ENCODE peak calls at places on chromosome 3, in four cellular contexts. One of them, this sample, is unnamed.

GRCh38 chr3:125123906-125124305 is 68.1 kb upstream of the HEG1 start:
- DNase-seq in GM10248: no peak
- DNase-seq in heart right ventricle: no peak
- DNase-seq in Kasumi-1: no peak
- DNase-seq in this sample: no peak

GRCh38 chr3:115245437-115245836 is 98.3 kb upstream of the ZBTB20 start:
- DNase-seq in heart right ventricle: no peak
- DNase-seq in GM10248: no peak
- DNase-seq in Kasumi-1: no peak
- DNase-seq in this sample: no peak

GRCh38 chr3:106611841-106612240 is 743.0 kb upstream of the CBLB start:
- DNase-seq in Kasumi-1: no peak
- DNase-seq in heart right ventricle: no peak
- DNase-seq in GM10248: no peak
- DNase-seq in this sample: no peak

GRCh38 chr3:168620854-168621253 is 525.1 kb upstream of the GOLIM4 start:
- DNase-seq in Kasumi-1: peak; percentile 37
- DNase-seq in heart right ventricle: no peak
- DNase-seq in GM10248: no peak
- DNase-seq in this sample: no peak

GRCh38 chr3:188165596-188165995 is 11.6 kb downstream of the LPP start:
- DNase-seq in heart right ventricle: no peak
- DNase-seq in GM10248: no peak
- DNase-seq in Kasumi-1: no peak
- DNase-seq in this sample: no peak

GRCh38 chr3:197168063-197168462 is 130.3 kb downstream of the DLG1 start:
- DNase-seq in GM10248: no peak
- DNase-seq in heart right ventricle: no peak
- DNase-seq in Kasumi-1: no peak
- DNase-seq in this sample: no peak

GRCh38 chr3:177334803-177335202 is 137.5 kb upstream of the TBL1XR1 start:
- DNase-seq in GM10248: no peak
- DNase-seq in heart right ventricle: no peak
- DNase-seq in Kasumi-1: no peak
- DNase-seq in this sample: no peak

GRCh38 chr3:121545049-121545563 is 682 bp downstream of the POLQ start:
- DNase-seq in heart right ventricle: no peak
- DNase-seq in GM10248: no peak
- DNase-seq in Kasumi-1: peak; percentile 36
- DNase-seq in this sample: no peak

GRCh38 chr3:129305592-129306091 is 27.0 kb downstream of the HMCES start:
- DNase-seq in Kasumi-1: no peak
- DNase-seq in GM10248: peak; percentile 67
- DNase-seq in heart right ventricle: peak; percentile 80
- DNase-seq in this sample: no peak

GRCh38 chr3:66393486-66394260 is 107.1 kb downstream of the LRIG1 start:
- DNase-seq in Kasumi-1: no peak
- DNase-seq in heart right ventricle: no peak
- DNase-seq in GM10248: no peak
- DNase-seq in this sample: no peak

GRCh38 chr3:123090700-123091585 is 24.1 kb downstream of the PDIA5 start:
- DNase-seq in heart right ventricle: no peak
- DNase-seq in GM10248: no peak
- DNase-seq in Kasumi-1: peak; percentile 44
- DNase-seq in this sample: no peak

GRCh38 chr3:50515565-50516047 is 12.2 kb upstream of the CACNA2D2 start:
- DNase-seq in Kasumi-1: no peak
- DNase-seq in GM10248: peak; percentile 41
- DNase-seq in heart right ventricle: peak; percentile 50
- DNase-seq in this sample: no peak

GRCh38 chr3:144011251-144011799 is 39.7 kb downstream of the DIPK2A start:
- DNase-seq in Kasumi-1: no peak
- DNase-seq in heart right ventricle: no peak
- DNase-seq in GM10248: no peak
- DNase-seq in this sample: no peak

GRCh38 chr3:106161236-106161635 is 292.4 kb upstream of the CBLB start:
- DNase-seq in heart right ventricle: no peak
- DNase-seq in Kasumi-1: no peak
- DNase-seq in GM10248: no peak
- DNase-seq in this sample: no peak

GRCh38 chr3:122091602-122092006 is 36.4 kb downstream of the CD86 start:
- DNase-seq in Kasumi-1: peak; percentile 51
- DNase-seq in GM10248: no peak
- DNase-seq in heart right ventricle: no peak
- DNase-seq in this sample: no peak

GRCh38 chr3:11498174-11498573 is 145.5 kb downstream of the VGLL4 start:
- DNase-seq in heart right ventricle: no peak
- DNase-seq in GM10248: no peak
- DNase-seq in Kasumi-1: no peak
- DNase-seq in this sample: no peak

GRCh38 chr3:148796799-148797198 is 30.8 kb upstream of the CPB1 start:
- DNase-seq in Kasumi-1: no peak
- DNase-seq in heart right ventricle: no peak
- DNase-seq in GM10248: no peak
- DNase-seq in this sample: no peak

GRCh38 chr3:119751423-119751822 is 30.5 kb upstream of the NR1I2 start:
- DNase-seq in GM10248: no peak
- DNase-seq in Kasumi-1: no peak
- DNase-seq in heart right ventricle: no peak
- DNase-seq in this sample: no peak

GRCh38 chr3:139538733-139539132 is 809 bp downstream of the RBP1 start:
- DNase-seq in heart right ventricle: peak; percentile 30
- DNase-seq in GM10248: no peak
- DNase-seq in Kasumi-1: no peak
- DNase-seq in this sample: no peak

This sample was measured in stimulated activated CD8-positive, alpha-beta memory T cell treated with anti-CD3 and anti-CD28 coated beads, Interleukin-4, amount 100 ng/mL, for 24 hours.